ENCODE peak calls at places on chromosomes 4 and X, in eight cellular contexts. U is NCI-H510A; F is ACHN; T is stimulated activated CD8-positive, alpha-beta memory T cell treated with anti-CD3 and anti-CD28 coated beads, Interleukin-4, amount 100 ng/mL, for 24 hours; N is activated gamma-delta T cell treated with Interleukin-2 at 50 U/mL for 16 hours; E is midbrain; C is stomach; L is PC-3. Y is an unnamed sample.

GRCh38 chr4:89838005-89838404 is 1.0 kb upstream of the SNCA start:
- DNase-seq in U (no peak), F (peak; percentile 21), T (no peak), N (no peak), E (peak; percentile 34), C (no peak), L (no peak), Y (no peak)

GRCh38 chr4:82705881-82706280 is 92.7 kb downstream of the SCD5 start:
- DNase-seq in U (no peak), F (no peak), T (no peak), N (no peak), E (no peak), C (no peak), L (no peak), Y (no peak)

GRCh38 chr4:25663778-25664177 is 8.1 kb downstream of the SLC34A2 start:
- DNase-seq in U (no peak), F (no peak), T (no peak), N (no peak), E (no peak), C (no peak), L (no peak), Y (no peak)

GRCh38 chr4:21780158-21780557 is 168.4 kb downstream of the KCNIP4 start:
- DNase-seq in U (no peak), F (no peak), T (no peak), N (no peak), E (no peak), C (no peak), L (no peak), Y (no peak)

GRCh38 chrX:107659768-107660167 is 31.5 kb downstream of the PRPS1 start:
- DNase-seq in U (no peak), F (peak; percentile 35), T (no peak), N (no peak), E (peak; percentile 19), C (no peak), L (peak; percentile 62), Y (no peak)

GRCh38 chrX:153380691-153381090 is 20.5 kb downstream of the PNMA6E start:
- DNase-seq in U (no peak), F (no peak), T (no peak), N (no peak), E (no peak), C (no peak), L (no peak), Y (no peak)

GRCh38 chrX:148854351-148854750 is 353.9 kb downstream of the AFF2 start:
- DNase-seq in U (no peak), F (no peak), T (no peak), N (no peak), E (no peak), C (no peak), L (no peak), Y (no peak)

GRCh38 chrX:109936114-109936513 is 66.8 kb upstream of the TMEM164 start:
- DNase-seq in U (no peak), F (no peak), T (no peak), N (no peak), E (no peak), C (no peak), L (no peak), Y (no peak)

GRCh38 chrX:153646620-153647373 is at the start of gene DUSP9:
- DNase-seq in U (peak; percentile 4), F (peak; percentile 57), T (no peak), N (peak; percentile 4), E (no peak), C (peak; percentile 36), L (peak; percentile 61), Y (no peak)

GRCh38 chr4:141473952-141474351 is 162.4 kb upstream of the IL15 start:
- DNase-seq in U (no peak), F (no peak), T (no peak), N (no peak), E (no peak), C (no peak), L (no peak), Y (no peak)

GRCh38 chr4:141196227-141196928 is 24.3 kb upstream of the ZNF330 start:
- DNase-seq in U (no peak), F (no peak), T (no peak), N (no peak), E (no peak), C (no peak), L (no peak), Y (no peak)

GRCh38 chrX:52341493-52341892 is 27.3 kb upstream of the XAGE2 start:
- DNase-seq in U (no peak), F (no peak), T (no peak), N (no peak), E (no peak), C (no peak), L (peak; percentile 56), Y (no peak)

GRCh38 chrX:31039327-31039711 is 32.5 kb downstream of the FTHL17 start:
- DNase-seq in U (no peak), F (no peak), T (no peak), N (no peak), E (no peak), C (no peak), L (no peak), Y (no peak)

GRCh38 chr4:17545374-17546140 is 30.6 kb downstream of the CLRN2 start:
- DNase-seq in U (no peak), F (no peak), T (no peak), N (no peak), E (no peak), C (no peak), L (no peak), Y (no peak)

GRCh38 chr4:151743128-151743854 is 17.5 kb downstream of the GATB start:
- DNase-seq in U (no peak), F (no peak), T (no peak), N (no peak), E (no peak), C (no peak), L (no peak), Y (no peak)

Y was measured in ureter.